ENCODE peak calls at places on chromosomes 11 and 22, in seven cellular contexts. S, C, H, J, Z, I and X are unnamed samples.

GRCh38 chr22:28375761-28376534 is 303.7 kb downstream of the TTC28 start:
- DNase-seq in S (no peak), C (no peak), H (peak), J (no peak), Z (no peak), I (no peak), X (peak)

GRCh38 chr22:23178512-23179254 is 1.6 kb upstream of the BCR start:
- DNase-seq in S (peak), C (peak), H (no peak), J (peak), Z (peak), I (peak), X (no peak)

GRCh38 chr11:62546244-62546936 is at the start of gene AHNAK:
- DNase-seq in S (peak), C (peak), H (no peak), J (peak), Z (peak), I (peak), X (no peak)

GRCh38 chr11:123176785-123177184 is 18.3 kb downstream of the CLMP start:
- DNase-seq in S (no peak), C (no peak), H (no peak), J (no peak), Z (no peak), I (no peak), X (no peak)

GRCh38 chr22:42933783-42934144 is 76.7 kb upstream of the ARFGAP3 start:
- DNase-seq in S (peak), C (peak), H (peak), J (peak), Z (peak), I (no peak), X (no peak)

GRCh38 chr11:45518853-45519545 is 146.4 kb downstream of the CHST1 start:
- DNase-seq in S (no peak), C (no peak), H (no peak), J (no peak), Z (no peak), I (no peak), X (no peak)

GRCh38 chr22:32662587-32662915 is 139.0 kb upstream of the TIMP3 start:
- DNase-seq in S (no peak), C (no peak), H (no peak), J (no peak), Z (no peak), I (no peak), X (no peak)

GRCh38 chr11:93123351-93123898 is 74.4 kb downstream of the SLC36A4 start:
- DNase-seq in S (no peak), C (peak), H (no peak), J (peak), Z (no peak), I (no peak), X (peak)

GRCh38 chr11:67582026-67582425 is 1.6 kb upstream of the GSTP1 start:
- DNase-seq in S (no peak), C (no peak), H (no peak), J (no peak), Z (no peak), I (no peak), X (peak)

GRCh38 chr11:17845431-17845881 is 110.9 kb downstream of the KCNC1 start:
- DNase-seq in S (no peak), C (peak), H (peak), J (no peak), Z (peak), I (no peak), X (no peak)

GRCh38 chr11:15038963-15039362 is 34.4 kb upstream of the CALCB start:
- DNase-seq in S (no peak), C (peak), H (no peak), J (no peak), Z (no peak), I (no peak), X (no peak)

GRCh38 chr11:124887667-124888013 is 10.0 kb downstream of the ROBO4 start:
- DNase-seq in S (no peak), C (no peak), H (no peak), J (no peak), Z (no peak), I (no peak), X (no peak)

GRCh38 chr22:19625331-19626041 is 88.8 kb upstream of the SEPTIN5 start:
- DNase-seq in S (no peak), C (no peak), H (no peak), J (no peak), Z (no peak), I (no peak), X (no peak)

GRCh38 chr22:23246982-23247766 is 66.9 kb downstream of the BCR start:
- DNase-seq in S (no peak), C (no peak), H (no peak), J (no peak), Z (no peak), I (no peak), X (no peak)

GRCh38 chr22:32701021-32701420 is 100.5 kb upstream of the TIMP3 start:
- DNase-seq in S (no peak), C (no peak), H (no peak), J (no peak), Z (no peak), I (no peak), X (no peak)

GRCh38 chr11:67304511-67305113 is 1.3 kb downstream of the SSH3 start:
- DNase-seq in S (no peak), C (no peak), H (no peak), J (no peak), Z (no peak), I (no peak), X (no peak)

GRCh38 chr11:112555491-112556364 is 295.1 kb upstream of the PLET1 start:
- DNase-seq in S (peak), C (peak), H (no peak), J (peak), Z (peak), I (peak), X (no peak)

GRCh38 chr11:2534957-2535672 is 90.3 kb downstream of the KCNQ1 start:
- DNase-seq in S (no peak), C (no peak), H (no peak), J (no peak), Z (no peak), I (no peak), X (no peak)

GRCh38 chr22:30598986-30599385 is 7.3 kb upstream of the PES1 start:
- DNase-seq in S (no peak), C (no peak), H (no peak), J (no peak), Z (no peak), I (no peak), X (no peak)

GRCh38 chr11:94910779-94911178 is 62.6 kb downstream of the CWC15 start:
- DNase-seq in S (no peak), C (peak), H (peak), J (peak), Z (no peak), I (no peak), X (no peak)

GRCh38 chr11:9600651-9601040 is 27.2 kb downstream of the WEE1 start:
- DNase-seq in S (no peak), C (no peak), H (no peak), J (no peak), Z (no peak), I (peak), X (no peak)

GRCh38 chr11:3632070-3632660 is 9.6 kb downstream of the ART5 start:
- DNase-seq in S (no peak), C (no peak), H (no peak), J (no peak), Z (no peak), I (no peak), X (no peak)

GRCh38 chr11:67154726-67155125 is 35.7 kb downstream of the KDM2A start:
- DNase-seq in S (no peak), C (no peak), H (no peak), J (no peak), Z (no peak), I (no peak), X (no peak)

GRCh38 chr11:65766535-65766934 is 14.2 kb downstream of the AP5B1 start:
- DNase-seq in S (no peak), C (peak), H (peak), J (no peak), Z (no peak), I (no peak), X (no peak)

GRCh38 chr22:50445880-50446707 is 28.7 kb downstream of the SBF1 start:
- DNase-seq in S (no peak), C (no peak), H (no peak), J (no peak), Z (no peak), I (no peak), X (no peak)

GRCh38 chr11:76246271-76246933 is 40.1 kb upstream of the WNT11 start:
- DNase-seq in S (no peak), C (no peak), H (no peak), J (no peak), Z (no peak), I (no peak), X (no peak)

GRCh38 chr11:124717786-124718634 is 21.7 kb upstream of the NRGN start:
- DNase-seq in S (no peak), C (peak), H (no peak), J (peak), Z (no peak), I (peak), X (no peak)

GRCh38 chr11:67303132-67303988 is at the start of gene SSH3:
- DNase-seq in S (peak), C (peak), H (no peak), J (peak), Z (peak), I (peak), X (peak)

GRCh38 chr22:37161442-37161841 is 11.7 kb upstream of the IL2RB start:
- DNase-seq in S (peak), C (no peak), H (no peak), J (no peak), Z (no peak), I (peak), X (no peak)

GRCh38 chr11:123381817-123382554 is 48.1 kb upstream of the GRAMD1B start:
- DNase-seq in S (no peak), C (no peak), H (no peak), J (no peak), Z (no peak), I (no peak), X (no peak)

GRCh38 chr11:43685483-43685882 is 4.9 kb downstream of the HSD17B12 start:
- DNase-seq in S (no peak), C (peak), H (no peak), J (peak), Z (no peak), I (no peak), X (no peak)

GRCh38 chr11:114496915-114497314 is 57.6 kb downstream of the REXO2 start:
- DNase-seq in S (no peak), C (no peak), H (no peak), J (no peak), Z (no peak), I (peak), X (no peak)

GRCh38 chr11:540583-541432 is 3.5 kb downstream of the LRRC56 start:
- DNase-seq in S (no peak), C (no peak), H (no peak), J (no peak), Z (no peak), I (no peak), X (no peak)

GRCh38 chr11:91773090-91773489 is 451.5 kb upstream of the FAT3 start:
- DNase-seq in S (no peak), C (no peak), H (peak), J (peak), Z (no peak), I (peak), X (no peak)

GRCh38 chr11:62622476-62622875 is 690 bp upstream of the B3GAT3 start:
- DNase-seq in S (no peak), C (no peak), H (no peak), J (no peak), Z (no peak), I (no peak), X (no peak)

GRCh38 chr11:61963282-61964057 is 4.0 kb downstream of the FTH1 start:
- DNase-seq in S (no peak), C (peak), H (no peak), J (peak), Z (peak), I (no peak), X (no peak)

GRCh38 chr11:116835791-116836647 is 1.4 kb downstream of the APOA1 start:
- DNase-seq in S (peak), C (peak), H (peak), J (peak), Z (peak), I (peak), X (peak)
- TF ChIP-seq CTCF in S (peak), C (peak), H (peak), J (peak), Z (peak), I (peak), X (peak)

GRCh38 chr11:60750911-60751310 is 5.8 kb upstream of the MS4A15 start:
- DNase-seq in S (no peak), C (no peak), H (no peak), J (no peak), Z (no peak), I (no peak), X (no peak)

GRCh38 chr11:60744114-60744513 is 12.6 kb upstream of the MS4A15 start:
- DNase-seq in S (no peak), C (no peak), H (no peak), J (no peak), Z (no peak), I (no peak), X (no peak)

GRCh38 chr11:60748821-60749220 is 7.8 kb upstream of the MS4A15 start:
- DNase-seq in S (no peak), C (no peak), H (no peak), J (no peak), Z (no peak), I (no peak), X (no peak)

GRCh38 chr11:60748225-60748624 is 8.4 kb upstream of the MS4A15 start:
- DNase-seq in S (no peak), C (no peak), H (no peak), J (no peak), Z (no peak), I (no peak), X (no peak)

GRCh38 chr11:60747359-60747873 is 9.3 kb upstream of the MS4A15 start:
- DNase-seq in S (no peak), C (no peak), H (no peak), J (no peak), Z (no peak), I (no peak), X (no peak)
- H3K4me3 ChIP-seq in S (no peak), C (no peak), H (no peak), J (no peak), Z (no peak), I (no peak), X (no peak)

GRCh38 chr11:16603245-16603644 is 135.2 kb upstream of the C11orf58 start:
- DNase-seq in S (no peak), C (no peak), H (no peak), J (no peak), Z (no peak), I (no peak), X (no peak)

GRCh38 chr11:16603890-16604783 is 134.3 kb upstream of the C11orf58 start:
- DNase-seq in S (no peak), C (no peak), H (no peak), J (no peak), Z (peak), I (peak), X (no peak)

GRCh38 chr11:16605440-16605970 is 132.9 kb upstream of the C11orf58 start:
- DNase-seq in S (no peak), C (no peak), H (no peak), J (peak), Z (peak), I (peak), X (no peak)

GRCh38 chr11:16605971-16606783 is 132.3 kb upstream of the C11orf58 start:
- DNase-seq in S (peak), C (peak), H (peak), J (peak), Z (peak), I (peak), X (peak)

GRCh38 chr11:16604784-16605439 is 133.5 kb upstream of the C11orf58 start:
- DNase-seq in S (peak), C (no peak), H (no peak), J (peak), Z (peak), I (peak), X (no peak)
- TF ChIP-seq CTCF in S (no peak), C (no peak), H (no peak), J (no peak), Z (no peak), I (no peak), X (no peak)

DNA sequence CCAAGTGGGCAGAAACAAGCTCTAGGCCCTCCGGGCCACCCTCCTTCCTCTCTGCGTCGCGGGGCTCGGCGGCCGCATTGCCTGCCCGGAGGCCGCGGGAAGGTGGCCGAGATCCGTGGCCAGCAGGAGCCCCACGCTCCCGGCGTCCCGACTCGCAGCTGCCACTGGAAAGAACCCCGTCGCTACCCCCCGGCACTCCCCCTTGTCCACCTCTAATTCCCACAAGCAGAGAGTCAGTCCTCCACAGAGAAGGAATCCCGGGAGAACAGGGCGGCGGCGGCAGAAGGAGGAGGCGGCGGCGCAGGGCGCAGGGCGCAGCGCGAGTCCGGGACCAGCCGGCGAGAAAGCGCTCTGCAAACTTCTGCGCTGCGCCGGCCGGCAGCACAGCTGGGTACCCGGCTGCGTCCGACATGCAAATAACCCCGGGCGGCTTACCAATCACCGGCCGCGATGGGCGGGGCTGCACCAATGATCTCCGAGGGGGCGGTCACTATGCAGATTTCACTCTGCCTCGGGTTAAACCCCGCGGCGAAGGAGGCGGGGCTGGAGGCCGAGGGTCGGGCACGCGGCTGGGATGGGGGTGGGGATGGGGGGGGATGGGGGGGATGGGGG is at the start of gene ABTB2:
- DNase-seq in S (peak), C (peak), H (peak), J (peak), Z (peak), I (peak), X (peak)
- H3K4me3 ChIP-seq in S (peak), C (peak), H (peak), J (peak), Z (peak), I (peak), X (peak)

DNA sequence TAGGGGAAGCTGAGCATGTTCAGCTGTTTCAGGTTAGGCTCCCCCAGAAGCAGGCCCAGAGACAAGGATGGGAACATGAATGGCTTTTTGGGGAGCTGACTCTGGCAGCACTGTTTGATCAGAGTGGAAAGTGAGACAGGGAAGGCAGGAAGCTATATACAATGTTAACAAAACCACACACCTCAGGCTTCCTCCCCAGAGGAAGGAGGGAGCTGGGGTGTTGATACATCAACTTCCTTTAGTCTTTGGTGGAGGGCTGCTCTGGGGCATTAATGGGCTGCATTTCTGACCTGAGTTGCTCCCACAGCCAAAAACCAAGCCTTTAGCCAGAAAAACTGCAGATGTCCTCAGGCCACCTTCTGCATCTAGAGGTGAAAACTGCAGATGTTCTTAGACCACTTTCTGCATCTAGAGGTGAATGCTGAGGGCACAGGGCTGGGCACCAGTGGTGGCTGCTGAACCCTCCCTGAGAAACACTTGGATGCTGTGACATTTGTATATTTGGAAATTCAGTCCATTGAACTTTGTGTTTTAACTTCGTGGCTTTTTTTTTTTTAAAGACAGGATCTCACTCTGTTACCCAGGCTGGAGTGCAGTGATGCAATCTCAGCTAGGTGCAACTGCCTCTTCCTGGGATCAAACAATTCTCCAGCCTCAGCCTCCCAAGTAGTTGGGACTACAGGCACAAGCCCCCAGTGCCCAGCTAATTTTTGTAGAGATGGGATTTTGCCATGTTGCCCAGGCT is 49.9 kb downstream of the KIAA1671 start:
- DNase-seq in S (no peak), C (no peak), H (no peak), J (peak), Z (no peak), I (no peak), X (no peak)
- TF ChIP-seq CTCF in S (no peak), C (no peak), H (no peak), J (no peak), Z (no peak), I (no peak), X (no peak)

DNA sequence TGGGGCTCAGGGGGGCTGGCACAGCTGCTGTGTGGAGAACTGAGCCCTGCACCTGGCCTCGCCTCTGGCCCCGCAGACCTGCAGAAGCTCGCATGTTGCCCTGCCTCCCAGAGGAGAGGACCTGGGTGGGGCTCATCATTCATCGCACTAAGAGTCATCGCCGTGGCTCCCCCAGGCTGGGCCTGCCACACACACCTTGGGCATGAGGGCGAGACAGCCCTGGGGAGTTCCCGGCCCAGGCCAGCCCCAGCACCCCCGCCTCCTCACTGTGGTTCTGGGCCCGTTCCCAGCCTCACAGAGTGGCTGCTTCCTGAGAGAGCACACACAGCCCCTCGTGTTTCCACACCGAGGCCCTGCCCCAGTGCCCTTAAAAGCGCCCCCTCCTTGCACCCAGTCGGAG is 694.6 kb downstream of the TBC1D22A start:
- DNase-seq in S (no peak), C (no peak), H (no peak), J (no peak), Z (no peak), I (no peak), X (no peak)
- H3K4me3 ChIP-seq in S (no peak), C (no peak), H (no peak), J (no peak), Z (no peak), I (no peak), X (no peak)

GRCh38 chr11:11985954-11986949 is 22.2 kb downstream of the DKK3 start:
- DNase-seq in S (no peak), C (no peak), H (no peak), J (no peak), Z (no peak), I (no peak), X (no peak)

GRCh38 chr11:11989774-11990744 is 18.4 kb downstream of the DKK3 start:
- DNase-seq in S (no peak), C (no peak), H (no peak), J (no peak), Z (no peak), I (no peak), X (no peak)

GRCh38 chr11:11988862-11989261 is 19.6 kb downstream of the DKK3 start:
- DNase-seq in S (no peak), C (no peak), H (no peak), J (no peak), Z (no peak), I (no peak), X (no peak)

GRCh38 chr11:11987503-11988022 is 20.9 kb downstream of the DKK3 start:
- DNase-seq in S (no peak), C (peak), H (no peak), J (peak), Z (no peak), I (no peak), X (no peak)

GRCh38 chr11:11988099-11988651 is 20.3 kb downstream of the DKK3 start:
- DNase-seq in S (no peak), C (peak), H (no peak), J (peak), Z (no peak), I (no peak), X (no peak)
- TF ChIP-seq CTCF in S (no peak), C (no peak), H (no peak), J (no peak), Z (no peak), I (no peak), X (no peak)

GRCh38 chr11:128451651-128452470 is 135.5 kb downstream of the ETS1 start:
- DNase-seq in S (no peak), C (peak), H (no peak), J (no peak), Z (peak), I (no peak), X (no peak)
- H3K4me3 ChIP-seq in S (no peak), C (peak), H (peak), J (no peak), Z (peak), I (no peak), X (no peak)

GRCh38 chr11:72624496-72625201 is 49.6 kb downstream of the PDE2A start:
- DNase-seq in S (no peak), C (no peak), H (no peak), J (peak), Z (peak), I (no peak), X (no peak)
- TF ChIP-seq CTCF in S (no peak), C (no peak), H (no peak), J (no peak), Z (no peak), I (no peak), X (no peak)